ENCODE peak calls at places on chromosomes 5 and 9, in seven cellular contexts. One of them, this sample, is unnamed.

GRCh38 chr9:137017791-137018497 is 10.1 kb downstream of the ABCA2 start:
- DNase-seq in KBM-7: no peak
- DNase-seq in astrocyte of the hippocampus: no peak
- DNase-seq in fibroblast of pulmonary artery: no peak
- DNase-seq in activated gamma-delta T cell: no peak
- DNase-seq in AG08396: no peak
- DNase-seq in activated CD4-positive, alpha-beta T cell treated with anti-CD3 and anti-CD28 coated beads, Interleukin-2, amount 50 U/mL, for 1 hour: no peak
- DNase-seq in this sample: no peak

GRCh38 chr5:154813736-154814135 is 36.7 kb downstream of the FAXDC2 start:
- DNase-seq in astrocyte of the hippocampus: no peak
- DNase-seq in KBM-7: no peak
- DNase-seq in activated gamma-delta T cell: peak
- DNase-seq in fibroblast of pulmonary artery: no peak
- DNase-seq in AG08396: no peak
- DNase-seq in activated CD4-positive, alpha-beta T cell treated with anti-CD3 and anti-CD28 coated beads, Interleukin-2, amount 50 U/mL, for 1 hour: peak
- DNase-seq in this sample: no peak

GRCh38 chr5:105684799-105685198 is 1985.9 kb downstream of the EFNA5 start:
- DNase-seq in astrocyte of the hippocampus: peak
- DNase-seq in activated gamma-delta T cell: no peak
- DNase-seq in activated CD4-positive, alpha-beta T cell treated with anti-CD3 and anti-CD28 coated beads, Interleukin-2, amount 50 U/mL, for 1 hour: no peak
- DNase-seq in fibroblast of pulmonary artery: peak
- DNase-seq in AG08396: no peak
- DNase-seq in KBM-7: no peak
- DNase-seq in this sample: no peak

GRCh38 chr9:108783318-108784127 is 72.3 kb downstream of the ACTL7B start:
- DNase-seq in astrocyte of the hippocampus: no peak
- DNase-seq in activated gamma-delta T cell: no peak
- DNase-seq in KBM-7: no peak
- DNase-seq in fibroblast of pulmonary artery: no peak
- DNase-seq in AG08396: no peak
- DNase-seq in activated CD4-positive, alpha-beta T cell treated with anti-CD3 and anti-CD28 coated beads, Interleukin-2, amount 50 U/mL, for 1 hour: no peak
- DNase-seq in this sample: no peak

GRCh38 chr5:141878186-141878770 is at the start of gene PCDH1:
- DNase-seq in astrocyte of the hippocampus: peak
- DNase-seq in fibroblast of pulmonary artery: peak
- DNase-seq in activated gamma-delta T cell: peak
- DNase-seq in activated CD4-positive, alpha-beta T cell treated with anti-CD3 and anti-CD28 coated beads, Interleukin-2, amount 50 U/mL, for 1 hour: peak
- DNase-seq in KBM-7: no peak
- DNase-seq in AG08396: peak
- DNase-seq in this sample: peak

GRCh38 chr9:133946840-133947486 is 45.2 kb downstream of the VAV2 start:
- DNase-seq in AG08396: no peak
- DNase-seq in activated gamma-delta T cell: no peak
- DNase-seq in astrocyte of the hippocampus: no peak
- DNase-seq in activated CD4-positive, alpha-beta T cell treated with anti-CD3 and anti-CD28 coated beads, Interleukin-2, amount 50 U/mL, for 1 hour: no peak
- DNase-seq in fibroblast of pulmonary artery: no peak
- DNase-seq in KBM-7: no peak
- DNase-seq in this sample: no peak

GRCh38 chr9:20591223-20591622 is 31.1 kb downstream of the MLLT3 start:
- DNase-seq in activated CD4-positive, alpha-beta T cell treated with anti-CD3 and anti-CD28 coated beads, Interleukin-2, amount 50 U/mL, for 1 hour: no peak
- DNase-seq in astrocyte of the hippocampus: no peak
- DNase-seq in KBM-7: no peak
- DNase-seq in fibroblast of pulmonary artery: no peak
- DNase-seq in activated gamma-delta T cell: no peak
- DNase-seq in AG08396: no peak
- DNase-seq in this sample: no peak

GRCh38 chr9:88991066-88992030 is at the start of gene S1PR3:
- DNase-seq in activated gamma-delta T cell: no peak
- DNase-seq in AG08396: peak
- DNase-seq in KBM-7: no peak
- DNase-seq in activated CD4-positive, alpha-beta T cell treated with anti-CD3 and anti-CD28 coated beads, Interleukin-2, amount 50 U/mL, for 1 hour: no peak
- DNase-seq in fibroblast of pulmonary artery: no peak
- DNase-seq in astrocyte of the hippocampus: peak
- DNase-seq in this sample: peak

GRCh38 chr9:32292611-32293010 is 91.8 kb upstream of the ACO1 start:
- DNase-seq in activated CD4-positive, alpha-beta T cell treated with anti-CD3 and anti-CD28 coated beads, Interleukin-2, amount 50 U/mL, for 1 hour: no peak
- DNase-seq in astrocyte of the hippocampus: peak
- DNase-seq in KBM-7: no peak
- DNase-seq in activated gamma-delta T cell: no peak
- DNase-seq in fibroblast of pulmonary artery: no peak
- DNase-seq in AG08396: peak
- DNase-seq in this sample: peak

GRCh38 chr5:143054480-143054941 is 284.3 kb downstream of the ARHGAP26 start:
- DNase-seq in activated gamma-delta T cell: no peak
- DNase-seq in astrocyte of the hippocampus: peak
- DNase-seq in activated CD4-positive, alpha-beta T cell treated with anti-CD3 and anti-CD28 coated beads, Interleukin-2, amount 50 U/mL, for 1 hour: no peak
- DNase-seq in AG08396: no peak
- DNase-seq in fibroblast of pulmonary artery: peak
- DNase-seq in KBM-7: peak
- DNase-seq in this sample: peak

GRCh38 chr5:158881076-158881880 is 218.4 kb downstream of the EBF1 start:
- DNase-seq in activated CD4-positive, alpha-beta T cell treated with anti-CD3 and anti-CD28 coated beads, Interleukin-2, amount 50 U/mL, for 1 hour: no peak
- DNase-seq in fibroblast of pulmonary artery: no peak
- DNase-seq in astrocyte of the hippocampus: peak
- DNase-seq in activated gamma-delta T cell: no peak
- DNase-seq in KBM-7: no peak
- DNase-seq in AG08396: no peak
- DNase-seq in this sample: no peak

This sample was measured in Daoy.